ENCODE peak calls at places on chromosome 17, in seven cellular contexts. Y is adipocyte; F is type B pancreatic cell; M is NCI-H1694 treated with DMSO at 0.1 percent for 48 hours; K is stimulated activated CD4-positive, alpha-beta T cell treated with anti-CD3 and anti-CD28 coated beads, Interleukin-15, amount 100 ng/mL, for 24 hours; Z is A549; Q is amniotic stem cell. E is an unnamed sample.

GRCh38 chr17:5555254-5555653 is 29.1 kb downstream of the NLRP1 start:
- DNase-seq in Y (peak), F (no peak), M (no peak), K (no peak), Z (no peak), Q (no peak), E (no peak)

GRCh38 chr17:11644265-11645212 is 46.3 kb downstream of the DNAH9 start:
- DNase-seq in Y (peak), F (no peak), M (peak), K (peak), Z (peak), Q (peak), E (peak)

GRCh38 chr17:65102235-65102634 is 34.9 kb upstream of the RGS9 start:
- DNase-seq in Y (no peak), F (no peak), M (no peak), K (no peak), Z (no peak), Q (no peak), E (no peak)

GRCh38 chr17:63476494-63476856 is 386 bp upstream of the ACE start:
- DNase-seq in Y (peak), F (no peak), M (no peak), K (peak), Z (no peak), Q (no peak), E (peak)

GRCh38 chr17:60809421-60809820 is 131.8 kb downstream of the BCAS3 start:
- DNase-seq in Y (no peak), F (no peak), M (no peak), K (no peak), Z (no peak), Q (no peak), E (no peak)

GRCh38 chr17:82449883-82450356 is 632 bp downstream of the CYBC1 start:
- DNase-seq in Y (no peak), F (no peak), M (no peak), K (peak), Z (no peak), Q (no peak), E (no peak)

GRCh38 chr17:5000237-5000639 is 2.5 kb downstream of the KIF1C start:
- DNase-seq in Y (peak), F (no peak), M (no peak), K (no peak), Z (no peak), Q (no peak), E (no peak)

GRCh38 chr17:58032691-58033415 is 25.8 kb upstream of the SRSF1 start:
- DNase-seq in Y (no peak), F (no peak), M (no peak), K (no peak), Z (no peak), Q (no peak), E (no peak)

GRCh38 chr17:600576-601301 is 113.9 kb downstream of the VPS53 start:
- DNase-seq in Y (peak), F (no peak), M (peak), K (no peak), Z (no peak), Q (no peak), E (no peak)

GRCh38 chr17:77124192-77124908 is 16.4 kb upstream of the SEC14L1 start:
- DNase-seq in Y (peak), F (no peak), M (no peak), K (no peak), Z (peak), Q (no peak), E (no peak)